ENCODE peak calls at places on chromosome 10, in four cellular contexts. L is K562, O is SK-N-SH, Y is GM12878. H is an unnamed sample.

GRCh38 chr10:72557362-72557761 is 68.5 kb downstream of the MICU1 start:
- DNase-seq in O (no peak), Y (no peak), L (no peak), H (no peak)

GRCh38 chr10:32988604-32989003 is 30.6 kb upstream of the ITGB1 start:
- DNase-seq in L (no peak), O (no peak), Y (no peak), H (no peak)

GRCh38 chr10:129099992-129100391 is 367.0 kb upstream of the MGMT start:
- DNase-seq in O (no peak), Y (no peak), L (no peak), H (no peak)

GRCh38 chr10:59626523-59626869 is 83.2 kb downstream of the SLC16A9 start:
- DNase-seq in Y (no peak), L (no peak), O (no peak), H (no peak)

GRCh38 chr10:9301148-9301547 is 1246.7 kb downstream of the GATA3 start:
- DNase-seq in O (no peak), L (no peak), Y (no peak), H (no peak)

GRCh38 chr10:9850415-9850814 is 1167.3 kb upstream of the CELF2 start:
- DNase-seq in Y (no peak), O (no peak), L (no peak), H (no peak)

GRCh38 chr10:47099445-47099844 is 188.2 kb downstream of the PTPN20 start:
- DNase-seq in L (no peak), Y (no peak), O (no peak), H (no peak)

GRCh38 chr10:35217458-35217857 is 90.8 kb downstream of the CREM start:
- DNase-seq in L (no peak), Y (no peak), O (no peak), H (no peak)

GRCh38 chr10:91579351-91579985 is 53.4 kb downstream of the PPP1R3C start:
- DNase-seq in L (no peak), Y (no peak), O (no peak), H (no peak)

GRCh38 chr10:100370976-100371706 is 24.1 kb downstream of the SCD start:
- DNase-seq in L (peak), O (no peak), Y (peak), H (peak)

GRCh38 chr10:90326498-90327267 is 531.2 kb downstream of the HTR7 start:
- DNase-seq in L (no peak), O (no peak), Y (no peak), H (no peak)

GRCh38 chr10:35394411-35394851 is 58.1 kb downstream of the CCNY start:
- DNase-seq in O (no peak), Y (no peak), L (no peak), H (no peak)

GRCh38 chr10:32298066-32298812 is 48.7 kb downstream of the EPC1 start:
- DNase-seq in Y (no peak), L (no peak), O (no peak), H (no peak)

GRCh38 chr10:91613411-91614253 is 19.2 kb downstream of the PPP1R3C start:
- DNase-seq in Y (no peak), O (peak), L (no peak), H (no peak)

GRCh38 chr10:4344544-4344994 is 481.4 kb upstream of the AKR1E2 start:
- DNase-seq in O (no peak), Y (no peak), L (no peak), H (no peak)

GRCh38 chr10:105073999-105074398 is 432.9 kb downstream of the SORCS3 start:
- DNase-seq in Y (no peak), L (no peak), O (no peak), H (no peak)

GRCh38 chr10:71807557-71808510 is 34.5 kb upstream of the VSIR start:
- DNase-seq in O (no peak), Y (no peak), L (no peak), H (no peak)

GRCh38 chr10:84291389-84291788 is 37.0 kb upstream of the CCSER2 start:
- DNase-seq in L (peak), Y (no peak), O (no peak), H (peak)

GRCh38 chr10:133324198-133324792 is 12.4 kb downstream of the CALY start:
- DNase-seq in O (peak), L (peak), Y (no peak), H (peak)

GRCh38 chr10:54905793-54906192 is 104.8 kb upstream of the PCDH15 start:
- DNase-seq in Y (no peak), O (no peak), L (no peak), H (no peak)

GRCh38 chr10:106981461-106981850 is 183.1 kb downstream of the SORCS1 start:
- DNase-seq in Y (no peak), L (no peak), O (no peak), H (no peak)

GRCh38 chr10:72272689-72273409 is 875 bp upstream of the DDIT4 start:
- DNase-seq in L (peak), Y (no peak), O (peak), H (peak)

GRCh38 chr10:3104251-3104918 is 37.0 kb downstream of the PFKP start:
- DNase-seq in O (no peak), Y (no peak), L (no peak), H (no peak)

GRCh38 chr10:131679926-131680325 is 220.9 kb upstream of the PPP2R2D start:
- DNase-seq in O (no peak), L (no peak), Y (no peak), H (peak)

GRCh38 chr10:107011992-107012391 is 152.5 kb downstream of the SORCS1 start:
- DNase-seq in O (no peak), Y (no peak), L (no peak), H (no peak)

GRCh38 chr10:60573342-60573741 is 183.7 kb upstream of the ANK3 start:
- DNase-seq in O (no peak), L (no peak), Y (no peak), H (no peak)

GRCh38 chr10:58817499-58817898 is 304.8 kb downstream of the BICC1 start:
- DNase-seq in O (no peak), Y (no peak), L (no peak), H (no peak)

GRCh38 chr10:88076027-88076880 is 212.8 kb downstream of the PTEN start:
- DNase-seq in Y (no peak), O (no peak), L (no peak), H (no peak)

GRCh38 chr10:114349505-114350211 is 54.6 kb downstream of the AFAP1L2 start:
- DNase-seq in Y (no peak), L (no peak), O (no peak), H (no peak)

GRCh38 chr10:24255115-24255895 is 46.4 kb downstream of the KIAA1217 start:
- DNase-seq in O (peak), Y (no peak), L (no peak), H (peak)

GRCh38 chr10:75400769-75401568 is 595 bp downstream of the ZNF503 start:
- DNase-seq in Y (no peak), L (no peak), O (peak), H (peak)

DNA sequence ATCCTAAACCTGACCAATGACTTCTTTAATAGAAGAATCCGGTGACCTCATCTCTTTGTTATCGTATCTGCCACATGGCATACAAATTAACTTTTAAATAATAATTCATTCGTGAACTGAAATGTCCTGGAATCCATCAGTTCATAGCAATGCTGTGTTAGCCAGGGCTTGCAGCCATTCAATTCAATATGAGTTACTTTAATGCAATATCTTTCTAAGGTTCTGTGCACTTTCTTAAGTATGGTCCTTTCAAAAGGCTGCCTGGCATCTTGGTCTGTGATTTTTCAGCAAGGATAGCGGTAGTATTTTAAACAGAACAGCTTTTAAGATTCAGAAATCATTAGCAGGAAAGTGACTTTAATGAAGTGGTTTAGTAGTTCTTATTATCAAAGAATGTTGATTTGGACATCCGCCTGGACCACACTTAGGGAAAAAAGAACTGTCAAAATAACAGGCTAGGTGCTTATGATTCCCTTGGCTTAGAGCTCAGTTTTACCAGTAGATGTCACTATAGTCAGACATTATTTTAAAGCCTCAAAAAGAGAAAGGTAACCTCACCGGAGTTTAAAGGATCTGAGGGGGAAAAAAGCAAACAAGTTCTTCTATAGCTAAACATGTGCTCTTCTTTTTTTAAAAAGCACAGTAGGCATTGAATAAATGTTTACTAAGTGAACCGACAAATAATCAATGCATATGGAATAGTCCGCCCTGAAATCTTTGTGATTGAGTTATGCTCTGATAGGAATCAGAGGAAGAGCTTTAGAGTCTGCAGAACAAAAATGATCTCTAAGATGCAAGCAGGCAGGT is 22.7 kb downstream of the SLC35G1 start:
- DNase-seq in O (peak), L (no peak), Y (no peak), H (no peak)
- TF ChIP-seq CTCF in O (peak), L (peak), Y (peak), H (no peak)

DNA sequence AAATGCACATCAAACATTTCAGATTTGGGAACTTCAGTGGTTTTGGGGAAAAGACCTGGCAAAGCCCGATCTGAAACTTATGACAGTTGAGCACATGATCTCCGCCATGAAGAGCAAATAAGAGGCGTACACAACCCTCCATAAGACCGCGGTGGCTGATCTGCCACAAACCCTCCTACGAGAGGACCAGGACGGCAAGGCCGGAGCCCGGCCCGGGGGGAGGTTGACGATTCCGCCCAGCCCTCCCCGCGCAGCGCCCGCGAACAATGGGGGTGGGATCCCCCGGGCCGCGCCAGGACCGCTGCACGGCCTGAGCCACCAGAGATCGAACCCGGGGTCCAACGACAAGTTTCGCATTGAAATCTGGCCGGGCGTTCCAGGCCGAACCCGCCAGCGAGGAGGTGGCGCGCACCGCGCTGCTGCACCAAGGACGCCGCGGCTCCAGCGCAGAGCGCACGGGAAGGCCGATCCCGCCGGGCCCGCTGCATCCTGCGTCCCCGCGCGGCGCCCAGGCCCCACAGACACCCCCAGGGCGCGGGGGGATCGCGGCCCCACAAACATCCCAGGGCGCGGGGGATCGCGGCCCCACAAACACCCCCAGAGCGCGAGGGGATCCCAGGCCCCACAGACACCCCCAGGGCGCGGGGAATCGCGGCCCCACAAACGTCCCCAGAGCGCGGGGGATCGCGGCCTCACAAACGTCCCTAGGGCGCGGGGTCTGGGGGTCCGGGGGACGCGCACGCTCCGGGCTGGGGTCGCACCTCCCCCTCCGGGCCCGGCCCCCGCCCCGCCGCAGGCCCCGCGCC is 644 bp downstream of the DIP2C start:
- DNase-seq in O (peak), Y (no peak), L (no peak), H (peak)
- TF ChIP-seq USF1 in O (no peak), Y (no peak), L (no peak), H (peak)

DNA sequence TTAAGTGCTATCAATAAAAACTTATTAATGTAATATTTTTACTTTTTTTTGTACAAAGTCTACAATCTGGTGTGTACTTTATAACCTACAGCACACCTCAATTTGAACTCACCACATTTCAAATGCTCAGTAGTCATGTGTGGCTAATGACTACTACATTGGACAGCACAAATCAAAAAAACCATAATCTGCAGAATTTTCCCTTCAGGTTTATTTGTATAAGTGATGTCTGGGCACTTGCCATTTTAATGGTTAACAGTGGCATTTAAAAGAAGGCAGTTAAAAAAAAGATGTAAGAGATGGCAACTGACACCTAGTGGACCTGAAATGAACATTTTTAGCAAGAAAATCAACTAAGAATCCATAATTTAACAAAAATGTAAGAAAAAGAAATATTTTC is 124.6 kb upstream of the NRBF2 start:
- DNase-seq in L (no peak), Y (no peak), O (no peak), H (no peak)
- TF ChIP-seq CTCF in L (no peak), Y (no peak), O (no peak), H (no peak)

GRCh38 chr10:79976999-79977398 is 28.1 kb upstream of the SFTPD start:
- DNase-seq in L (no peak), O (no peak), Y (no peak), H (no peak)
- TF ChIP-seq USF1 in L (no peak), O (no peak), Y (no peak), H (no peak)

GRCh38 chr10:125161570-125162139 is 1.3 kb upstream of the CTBP2 start:
- DNase-seq in O (peak), L (peak), Y (no peak), H (no peak)
- TF ChIP-seq CTCF in O (peak), L (no peak), Y (no peak), H (no peak)

GRCh38 chr10:124532106-124532641 is 70.6 kb downstream of the LHPP start:
- DNase-seq in O (no peak), Y (no peak), L (peak), H (peak)
- TF ChIP-seq USF1 in O (no peak), Y (no peak), L (no peak), H (no peak)

DNA sequence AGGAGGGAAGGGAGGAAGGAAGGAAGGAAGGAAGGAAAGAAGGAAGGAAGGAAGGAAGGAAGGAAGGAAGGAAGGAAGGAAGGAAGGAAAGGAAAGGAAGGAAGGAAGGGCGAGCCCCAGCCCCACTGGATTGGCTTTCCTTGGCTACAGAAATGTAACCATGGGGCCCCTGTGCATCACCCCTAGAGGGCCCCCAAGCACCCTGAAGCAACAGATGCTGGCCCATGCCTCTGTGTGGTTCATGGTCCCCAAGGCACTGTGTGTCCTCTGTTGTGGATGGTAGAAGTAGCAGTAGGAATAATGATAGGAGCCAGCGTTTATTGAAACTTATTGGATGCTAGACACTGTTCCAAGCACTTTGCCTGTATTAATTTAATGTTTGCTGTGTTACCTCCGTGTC is 116.6 kb upstream of the MACROH2A2 start:
- DNase-seq in O (no peak), L (peak), Y (no peak), H (peak)
- TF ChIP-seq CTCF in O (no peak), L (peak), Y (peak), H (no peak)

DNA sequence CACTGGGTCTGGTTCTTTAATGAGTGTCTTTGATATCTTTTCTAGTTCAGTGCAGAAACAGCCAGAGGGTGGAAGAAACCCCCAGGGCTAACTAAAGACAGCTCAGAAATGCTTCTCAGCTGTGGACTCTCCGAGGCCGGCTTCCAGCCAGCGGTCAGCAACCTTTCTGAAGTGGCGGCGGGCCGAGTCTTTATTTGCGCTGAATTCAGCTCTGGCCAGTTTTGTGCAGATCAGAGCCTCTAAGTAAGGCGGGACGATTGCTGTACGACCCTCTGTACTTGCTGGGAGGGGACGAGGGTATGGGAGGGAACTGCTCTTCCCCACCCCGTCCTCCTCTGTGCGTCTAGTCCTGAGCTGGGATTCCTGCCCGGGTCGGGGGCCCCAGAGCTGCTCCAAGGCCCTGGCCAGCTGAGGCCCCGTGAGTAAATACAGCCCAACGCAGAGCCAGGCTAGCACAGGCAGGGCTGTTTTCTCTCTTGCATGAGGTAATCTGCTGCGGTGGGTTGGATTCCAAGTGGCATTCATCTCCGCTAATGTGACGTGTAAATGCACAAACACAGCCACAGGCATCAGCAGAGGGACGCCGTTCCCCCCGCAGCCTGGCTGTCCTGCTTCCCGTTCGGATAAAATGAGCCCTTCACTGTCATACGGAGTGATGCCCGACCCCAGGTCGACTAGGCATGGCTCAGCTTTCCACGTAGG is 159.7 kb downstream of the PIP4K2A start:
- DNase-seq in O (peak), Y (no peak), L (no peak), H (no peak)
- TF ChIP-seq USF1 in O (no peak), Y (no peak), L (no peak), H (no peak)

GRCh38 chr10:110750931-110751330 is 106.8 kb downstream of the RBM20 start:
- DNase-seq in O (no peak), L (no peak), Y (no peak), H (no peak)

GRCh38 chr10:110747609-110748464 is 103.7 kb downstream of the RBM20 start:
- DNase-seq in L (no peak), O (no peak), Y (no peak), H (no peak)

GRCh38 chr10:110746254-110746826 is 102.2 kb downstream of the RBM20 start:
- DNase-seq in L (peak), Y (no peak), O (peak), H (peak)

GRCh38 chr10:110746969-110747608 is 103.0 kb downstream of the RBM20 start:
- DNase-seq in L (no peak), Y (no peak), O (no peak), H (no peak)

DNA sequence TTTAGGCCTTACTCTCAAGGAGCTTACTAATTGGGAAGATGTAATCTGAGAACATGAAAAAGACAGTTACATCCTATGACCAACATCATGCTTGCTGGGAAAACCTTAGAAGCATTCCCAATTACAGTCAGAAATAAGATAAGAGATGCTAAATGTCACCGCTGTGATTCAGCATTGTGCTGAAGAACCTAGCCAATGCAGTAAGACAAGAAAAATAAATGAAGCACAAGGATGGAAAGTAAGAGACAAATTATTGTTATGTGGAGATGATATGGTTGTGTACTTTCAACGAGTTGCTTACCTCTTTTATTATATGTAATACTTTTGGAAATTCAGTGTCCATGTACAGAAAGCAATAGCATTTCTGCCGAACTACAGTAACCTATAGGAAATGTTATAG is 104.8 kb downstream of the RBM20 start:
- DNase-seq in L (no peak), O (no peak), Y (no peak), H (no peak)
- TF ChIP-seq CTCF in L (no peak), O (no peak), Y (no peak), H (no peak)

H was measured in WTC11.